ENCODE peak calls at places on chromosomes 12 and 14, in seven cellular contexts. D, H, Y, A, N, I and F are unnamed samples.

GRCh38 chr14:81137316-81137715 is 83.4 kb downstream of the GTF2A1 start:
- DNase-seq in Y (no peak), A (no peak), H (no peak), I (peak; percentile 31), D (no peak), N (no peak), F (no peak)

GRCh38 chr14:77140937-77141591 is 527 bp downstream of the ZDHHC22 start:
- DNase-seq in Y (peak; percentile 87), D (peak; percentile 87), N (peak; percentile 44), I (no peak), H (peak; percentile 80), A (no peak), F (no peak)

GRCh38 chr14:90632451-90632850 is 183.8 kb downstream of the TTC7B start:
- DNase-seq in D (no peak), Y (no peak), I (no peak), A (no peak), H (no peak), N (no peak), F (no peak)

GRCh38 chr14:40870252-40870651 is 736.4 kb upstream of the LRFN5 start:
- DNase-seq in I (no peak), D (peak; percentile 4), H (no peak), N (no peak), A (no peak), Y (no peak), F (no peak)

GRCh38 chr12:69623970-69624369 is 13.3 kb upstream of the LRRC10 start:
- DNase-seq in D (no peak), Y (no peak), H (no peak), N (no peak), A (peak; percentile 55), I (no peak), F (no peak)

GRCh38 chr12:126507231-126507630 is 1442.0 kb downstream of the AACS start:
- DNase-seq in N (no peak), D (no peak), A (no peak), Y (no peak), I (no peak), H (no peak), F (no peak)

GRCh38 chr14:24944800-24945199 is 105.1 kb downstream of the STXBP6 start:
- DNase-seq in A (no peak), Y (no peak), I (no peak), N (no peak), H (no peak), D (no peak), F (no peak)

GRCh38 chr14:31510222-31510621 is 22.4 kb upstream of the GPR33 start:
- DNase-seq in I (peak; percentile 1), H (no peak), A (no peak), N (no peak), D (peak; percentile 46), Y (no peak), F (no peak)

GRCh38 chr12:22634883-22635282 is 9.9 kb downstream of the ETNK1 start:
- DNase-seq in H (no peak), D (no peak), Y (no peak), I (no peak), N (no peak), A (no peak), F (no peak)

GRCh38 chr12:48380596-48380995 is 29.9 kb upstream of the ZNF641 start:
- DNase-seq in Y (no peak), D (no peak), A (no peak), N (no peak), I (no peak), H (no peak), F (no peak)

GRCh38 chr14:54221971-54222370 is 174.8 kb upstream of the CDKN3 start:
- DNase-seq in N (no peak), H (no peak), A (no peak), Y (no peak), I (no peak), D (no peak), F (no peak)

DNA sequence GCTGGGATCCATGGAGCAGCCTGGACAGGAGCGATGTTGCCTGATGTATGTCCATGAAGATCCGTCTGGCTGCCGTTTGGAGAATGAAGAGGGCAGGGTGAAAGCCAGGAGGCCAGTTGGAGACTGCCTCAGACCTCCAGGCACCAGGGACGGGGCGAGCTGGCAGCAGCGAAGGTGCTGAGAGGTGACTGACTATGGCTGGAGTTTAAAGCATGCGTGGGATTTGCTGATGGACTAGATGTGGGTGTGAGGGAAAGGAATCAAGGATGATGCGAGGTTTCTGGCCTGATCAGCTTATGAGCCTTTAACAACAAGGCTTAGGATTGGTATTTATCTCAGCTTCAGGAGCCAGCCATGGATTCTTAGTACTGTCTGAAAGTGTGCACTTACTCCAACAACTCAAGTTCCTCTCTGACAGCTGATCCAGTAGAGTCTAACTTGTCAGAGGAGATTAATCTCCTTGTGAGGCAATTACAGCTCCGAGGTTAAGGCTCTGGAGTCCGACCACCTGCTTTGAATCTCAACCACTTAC is 49.4 kb downstream of the DYNC1H1 start:
- DNase-seq in Y (no peak), D (no peak), N (no peak), A (no peak), H (no peak), I (no peak), F (no peak)
- TF ChIP-seq CTCF in Y (no peak), D (no peak), N (no peak), A (no peak), H (no peak), I (no peak), F (no peak)

GRCh38 chr12:131063960-131064359 is 110.3 kb downstream of the ADGRD1 start:
- DNase-seq in A (no peak), H (no peak), Y (no peak), N (no peak), D (no peak), I (no peak), F (no peak)
- TF ChIP-seq CTCF in A (no peak), H (no peak), Y (no peak), N (no peak), D (no peak), I (no peak), F (no peak)

GRCh38 chr14:22837059-22837749 is 819 bp downstream of the MMP14 start:
- DNase-seq in D (peak; percentile 73), N (peak; percentile 43), A (peak; percentile 64), I (no peak), Y (no peak), H (no peak), F (no peak)

GRCh38 chr14:22838631-22839041 is 2.3 kb downstream of the MMP14 start:
- DNase-seq in A (no peak), H (no peak), D (no peak), N (no peak), Y (no peak), I (no peak), F (no peak)

GRCh38 chr14:22837750-22838538 is 1.6 kb downstream of the MMP14 start:
- DNase-seq in Y (no peak), H (no peak), A (peak; percentile 62), I (no peak), D (peak; percentile 71), N (no peak), F (no peak)

GRCh38 chr14:22835505-22835904 is 880 bp upstream of the MMP14 start:
- DNase-seq in N (no peak), Y (no peak), H (no peak), A (no peak), I (no peak), D (no peak), F (no peak)

DNA sequence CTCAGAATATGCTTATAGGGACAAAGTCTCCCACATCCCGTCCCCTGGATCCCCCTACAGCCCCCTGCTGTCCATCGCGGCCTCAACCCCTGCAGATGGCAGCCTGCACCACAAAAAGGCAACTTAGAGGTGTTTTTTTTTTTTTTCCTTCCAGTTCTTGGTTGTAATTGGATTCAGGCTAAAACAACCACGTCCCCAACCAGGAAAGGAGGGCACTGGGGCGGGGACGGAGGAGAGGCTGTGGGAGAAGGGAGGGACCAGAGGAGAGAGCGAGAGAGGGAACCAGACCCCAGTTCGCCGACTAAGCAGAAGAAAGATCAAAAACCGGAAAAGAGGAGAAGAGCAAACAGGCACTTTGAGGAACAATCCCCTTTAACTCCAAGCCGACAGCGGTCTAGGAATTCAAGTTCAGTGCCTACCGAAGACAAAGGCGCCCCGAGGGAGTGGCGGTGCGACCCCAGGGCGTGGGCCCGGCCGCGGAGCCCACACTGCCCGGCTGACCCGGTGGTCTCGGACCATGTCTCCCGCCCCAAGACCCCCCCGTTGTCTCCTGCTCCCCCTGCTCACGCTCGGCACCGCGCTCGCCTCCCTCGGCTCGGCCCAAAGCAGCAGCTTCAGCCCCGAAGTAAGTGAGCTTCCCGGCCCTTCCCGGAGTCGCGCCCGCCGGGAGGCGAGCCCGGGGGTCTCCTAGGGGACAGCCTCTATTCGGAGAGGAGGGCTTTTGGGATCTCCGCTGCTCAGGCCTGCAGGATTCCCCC is at the start of gene MMP14:
- DNase-seq in A (peak; percentile 79), H (peak; percentile 59), I (no peak), N (no peak), D (peak; percentile 80), Y (peak; percentile 56), F (no peak)
- TF ChIP-seq CTCF in A (peak; percentile 22), H (peak; percentile 41), I (peak; percentile 66), N (no peak), D (peak; percentile 51), Y (no peak), F (no peak)

GRCh38 chr14:52071675-52072074 is 2.8 kb upstream of the NID2 start:
- DNase-seq in I (no peak), N (no peak), D (peak; percentile 64), H (no peak), Y (no peak), A (no peak), F (no peak)
- TF ChIP-seq CTCF in I (peak; percentile 27), N (no peak), D (peak; percentile 63), H (peak; percentile 53), Y (no peak), A (no peak), F (no peak)

DNA sequence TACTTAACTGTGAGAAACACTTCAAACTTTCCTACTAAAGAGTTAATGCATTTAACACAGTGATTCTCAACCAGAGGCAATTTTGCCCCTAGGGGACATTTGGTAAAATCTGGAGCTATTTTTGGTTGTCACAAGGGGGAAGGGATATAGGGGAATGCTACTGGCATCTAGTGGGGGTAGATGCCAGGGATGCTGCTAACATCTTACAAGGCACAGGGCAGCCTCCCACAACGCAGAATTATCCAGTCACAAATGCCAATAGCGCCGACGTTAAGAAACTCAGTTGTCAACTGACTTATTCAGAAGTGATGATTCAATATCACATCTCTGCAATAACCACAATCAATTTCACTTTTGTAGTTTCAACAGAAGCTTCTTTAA is 2.0 kb downstream of the EEA1 start:
- DNase-seq in I (peak; percentile 18), A (no peak), H (no peak), D (peak; percentile 60), N (no peak), Y (no peak), F (no peak)
- TF ChIP-seq CTCF in I (peak; percentile 20), A (no peak), H (peak; percentile 44), D (peak; percentile 47), N (no peak), Y (no peak), F (no peak)